ENCODE peak calls at places on chromosomes 3 and 15, in five cellular contexts. F is WTC11, T is K562, W is A549, L is GM12878. U is an unnamed sample.

GRCh38 chr3:152219225-152219624 is 49.5 kb upstream of the MBNL1 start:
- DNase-seq in F (no peak), T (no peak), W (no peak), L (no peak), U (no peak)

GRCh38 chr15:46548989-46549388 is 914.2 kb downstream of the SQOR start:
- DNase-seq in F (no peak), T (no peak), W (no peak), L (no peak), U (no peak)

GRCh38 chr15:50145451-50145872 is 26.4 kb upstream of the ATP8B4 start:
- DNase-seq in F (no peak), T (peak; percentile 67), W (peak; percentile 84), L (peak; percentile 16), U (peak; percentile 78)

GRCh38 chr3:156353535-156353934 is 201.4 kb downstream of the SSR3 start:
- DNase-seq in F (no peak), T (no peak), W (no peak), L (no peak), U (no peak)

GRCh38 chr3:146125946-146126345 is 35.0 kb downstream of the PLOD2 start:
- DNase-seq in F (no peak), T (no peak), W (peak; percentile 75), L (no peak), U (peak; percentile 56)

GRCh38 chr3:108388136-108389132 is 92.1 kb downstream of the HHLA2 start:
- DNase-seq in F (no peak), T (no peak), W (no peak), L (peak; percentile 70), U (no peak)

GRCh38 chr15:29568840-29569532 is 253.3 kb downstream of the TJP1 start:
- DNase-seq in F (peak; percentile 53), T (no peak), W (peak; percentile 81), L (no peak), U (peak; percentile 23)

GRCh38 chr3:157174265-157174615 is 14.3 kb upstream of the CCNL1 start:
- DNase-seq in F (no peak), T (no peak), W (peak; percentile 53), L (no peak), U (no peak)

GRCh38 chr3:46408853-46409252 is 1.8 kb downstream of the CCRL2 start:
- DNase-seq in F (peak; percentile 19), T (peak; percentile 34), W (no peak), L (no peak), U (no peak)

GRCh38 chr3:46406440-46406785 is 453 bp downstream of the CCR5AS start:
- DNase-seq in F (no peak), T (peak; percentile 47), W (no peak), L (no peak), U (no peak)

GRCh38 chr3:46407976-46408375 is 917 bp downstream of the CCRL2 start:
- DNase-seq in F (no peak), T (no peak), W (no peak), L (no peak), U (no peak)

GRCh38 chr3:46405301-46406079 is 1.4 kb downstream of the CCR5AS start:
- DNase-seq in F (no peak), T (no peak), W (no peak), L (no peak), U (no peak)

GRCh38 chr3:46406786-46407611 is at the start of the genes CCR5AS and CCRL2:
- DNase-seq in F (no peak), T (peak; percentile 93), W (no peak), L (no peak), U (no peak)
- TF ChIP-seq ESRRA in F (no peak), T (peak; percentile 82), W (no peak), L (no peak), U (no peak)

GRCh38 chr15:90009301-90010063 is 8.4 kb downstream of the ZNF710 start:
- DNase-seq in F (no peak), T (no peak), W (no peak), L (no peak), U (no peak)
- TF ChIP-seq ESRRA in F (no peak), T (no peak), W (no peak), L (no peak), U (no peak)

GRCh38 chr15:61099030-61099800 is 129.9 kb downstream of the RORA start:
- DNase-seq in F (no peak), T (no peak), W (no peak), L (no peak), U (no peak)
- TF ChIP-seq ESRRA in F (no peak), T (no peak), W (no peak), L (no peak), U (no peak)

GRCh38 chr3:189937302-189938255 is 183.1 kb downstream of the P3H2 start:
- DNase-seq in F (no peak), T (no peak), W (peak; percentile 88), L (no peak), U (no peak)
- TF ChIP-seq ESRRA in F (no peak), T (no peak), W (no peak), L (no peak), U (no peak)

GRCh38 chr15:70447927-70448698 is 315.2 kb downstream of the UACA start:
- DNase-seq in F (no peak), T (peak; percentile 81), W (no peak), L (no peak), U (no peak)
- TF ChIP-seq ESRRA in F (no peak), T (peak; percentile 99), W (no peak), L (no peak), U (no peak)

GRCh38 chr15:52483712-52484111 is 45.0 kb downstream of the MYO5A start:
- DNase-seq in F (no peak), T (no peak), W (no peak), L (no peak), U (no peak)

GRCh38 chr15:52486003-52486996 is 42.4 kb downstream of the MYO5A start:
- DNase-seq in F (peak; percentile 33), T (no peak), W (no peak), L (no peak), U (no peak)

GRCh38 chr15:52480990-52481389 is 47.7 kb downstream of the MYO5A start:
- DNase-seq in F (no peak), T (no peak), W (no peak), L (no peak), U (no peak)

GRCh38 chr15:52485290-52485689 is 43.4 kb downstream of the MYO5A start:
- DNase-seq in F (no peak), T (no peak), W (no peak), L (no peak), U (no peak)

GRCh38 chr15:52481915-52482314 is 46.8 kb downstream of the MYO5A start:
- DNase-seq in F (no peak), T (no peak), W (no peak), L (peak; percentile 81), U (no peak)
- TF ChIP-seq ESRRA in F (no peak), T (no peak), W (no peak), L (no peak), U (no peak)

GRCh38 chr3:126545544-126545943 is 13.2 kb downstream of the C3orf22 start:
- DNase-seq in F (peak; percentile 2), T (no peak), W (no peak), L (no peak), U (no peak)
- TF ChIP-seq ESRRA in F (no peak), T (no peak), W (no peak), L (no peak), U (no peak)

GRCh38 chr3:57105585-57105984 is 45.1 kb downstream of the SPATA12 start:
- DNase-seq in F (no peak), T (no peak), W (no peak), L (no peak), U (no peak)

GRCh38 chr3:57110797-57111196 is 50.3 kb downstream of the SPATA12 start:
- DNase-seq in F (no peak), T (no peak), W (no peak), L (no peak), U (no peak)

GRCh38 chr3:57110214-57110613 is 49.8 kb downstream of the SPATA12 start:
- DNase-seq in F (no peak), T (no peak), W (no peak), L (no peak), U (no peak)

GRCh38 chr3:57109437-57110199 is 49.2 kb downstream of the SPATA12 start:
- DNase-seq in F (no peak), T (no peak), W (no peak), L (no peak), U (no peak)

GRCh38 chr3:57108684-57109083 is 48.2 kb downstream of the SPATA12 start:
- DNase-seq in F (no peak), T (no peak), W (no peak), L (no peak), U (no peak)
- TF ChIP-seq ESRRA in F (no peak), T (no peak), W (no peak), L (no peak), U (no peak)

GRCh38 chr3:160753953-160754352 is 2.1 kb upstream of the PPM1L start:
- DNase-seq in F (no peak), T (no peak), W (no peak), L (no peak), U (no peak)

GRCh38 chr3:160755776-160756304 is at the start of gene PPM1L:
- DNase-seq in F (peak; percentile 55), T (peak; percentile 48), W (no peak), L (no peak), U (no peak)

GRCh38 chr3:160756907-160757623 is 1.0 kb downstream of the PPM1L start:
- DNase-seq in F (peak; percentile 31), T (no peak), W (no peak), L (no peak), U (no peak)

GRCh38 chr3:160754855-160755747 is 930 bp upstream of the PPM1L start:
- DNase-seq in F (peak; percentile 83), T (peak; percentile 94), W (peak; percentile 88), L (peak; percentile 23), U (peak; percentile 58)

GRCh38 chr3:160754371-160754854 is 1.6 kb upstream of the PPM1L start:
- DNase-seq in F (peak; percentile 31), T (no peak), W (no peak), L (no peak), U (no peak)
- TF ChIP-seq ESRRA in F (no peak), T (no peak), W (no peak), L (no peak), U (no peak)

GRCh38 chr15:72962054-72962702 is 90.1 kb upstream of the NEO1 start:
- DNase-seq in F (no peak), T (no peak), W (no peak), L (no peak), U (no peak)
- TF ChIP-seq ESRRA in F (no peak), T (no peak), W (no peak), L (no peak), U (no peak)

U was measured in HepG2.